ENCODE peak calls at places on chromosomes 16 and 17, in ten cellular contexts. S is breast epithelium; H is mucosa of gallbladder; Y is RWPE1; A is activated T-cell treated with anti-CD3 and anti-CD28 coated beads, Interleukin-2, amount 50 U/mL, for 4 hours; C is glutamatergic neuron; L is HS-5; X is amniotic stem cell; J is T-helper 1 cell; W is naive thymus-derived CD8-positive, alpha-beta T cell. Q is an unnamed sample.

GRCh38 chr17:76872221-76872873 is 4.1 kb downstream of the MGAT5B start:
- DNase-seq in S (peak; percentile 70), H (no peak), Y (peak; percentile 96), A (no peak), C (no peak), L (peak; percentile 93), X (peak; percentile 92), J (no peak), W (peak; percentile 30), Q (no peak)

GRCh38 chr17:13518271-13519000 is 83.3 kb downstream of the HS3ST3A1 start:
- DNase-seq in S (no peak), H (no peak), Y (no peak), A (no peak), C (no peak), L (no peak), X (no peak), J (no peak), W (no peak), Q (no peak)

GRCh38 chr17:49730078-49730786 is 22.5 kb upstream of the SLC35B1 start:
- DNase-seq in S (peak; percentile 76), H (peak; percentile 83), Y (no peak), A (no peak), C (no peak), L (no peak), X (no peak), J (no peak), W (no peak), Q (peak; percentile 93)

GRCh38 chr16:12801511-12802042 is 2.1 kb downstream of the CPPED1 start:
- DNase-seq in S (peak; percentile 29), H (no peak), Y (peak; percentile 56), A (no peak), C (no peak), L (peak; percentile 80), X (peak; percentile 71), J (peak; percentile 58), W (no peak), Q (no peak)

GRCh38 chr16:89167425-89167941 is 4.1 kb upstream of the CDH15 start:
- DNase-seq in S (peak; percentile 64), H (peak; percentile 84), Y (peak; percentile 59), A (peak; percentile 87), C (peak; percentile 98), L (no peak), X (peak; percentile 20), J (peak; percentile 69), W (peak; percentile 84), Q (no peak)

GRCh38 chr17:40343126-40344119 is 21.1 kb downstream of the GJD3 start:
- DNase-seq in S (no peak), H (no peak), Y (no peak), A (no peak), C (no peak), L (no peak), X (no peak), J (no peak), W (peak; percentile 36), Q (no peak)

GRCh38 chr16:68426355-68426652 is 22.0 kb downstream of the SMPD3 start:
- DNase-seq in S (peak; percentile 37), H (no peak), Y (no peak), A (no peak), C (no peak), L (no peak), X (no peak), J (no peak), W (no peak), Q (no peak)

GRCh38 chr17:81254955-81255717 is 16.0 kb downstream of the NDUFAF8 start:
- DNase-seq in S (peak; percentile 63), H (peak; percentile 90), Y (peak; percentile 82), A (no peak), C (peak; percentile 73), L (no peak), X (peak; percentile 11), J (no peak), W (no peak), Q (peak; percentile 93)

GRCh38 chr17:57425903-57426574 is 169.7 kb downstream of the MSI2 start:
- DNase-seq in S (no peak), H (no peak), Y (no peak), A (no peak), C (no peak), L (no peak), X (no peak), J (peak; percentile 19), W (no peak), Q (no peak)

GRCh38 chr17:48539177-48539576 is 5.7 kb downstream of the HOXB2 start:
- DNase-seq in S (no peak), H (no peak), Y (no peak), A (no peak), C (no peak), L (no peak), X (no peak), J (no peak), W (no peak), Q (no peak)

GRCh38 chr16:27920391-27920891 is 143.1 kb downstream of the GSG1L start:
- DNase-seq in S (peak; percentile 18), H (no peak), Y (peak; percentile 58), A (no peak), C (peak; percentile 78), L (no peak), X (no peak), J (no peak), W (no peak), Q (no peak)